ENCODE peak calls at places on chromosome 7, in four cellular contexts. One of them, this sample, is unnamed.

GRCh38 chr7:4129481-4130122 is 552.5 kb upstream of the FOXK1 start:
- DNase-seq in fibroblast of mammary gland: no peak
- DNase-seq in CD8-positive, alpha-beta T cell: no peak
- DNase-seq in cardiac fibroblast: no peak
- DNase-seq in this sample: no peak

GRCh38 chr7:44569958-44570357 is 3.8 kb downstream of the DDX56 start:
- DNase-seq in fibroblast of mammary gland: no peak
- DNase-seq in cardiac fibroblast: no peak
- DNase-seq in CD8-positive, alpha-beta T cell: no peak
- DNase-seq in this sample: no peak

GRCh38 chr7:18278306-18278705 is 217.2 kb upstream of the HDAC9 start:
- DNase-seq in fibroblast of mammary gland: no peak
- DNase-seq in CD8-positive, alpha-beta T cell: no peak
- DNase-seq in cardiac fibroblast: no peak
- DNase-seq in this sample: no peak

GRCh38 chr7:98531717-98532116 is 85.4 kb upstream of the NPTX2 start:
- DNase-seq in CD8-positive, alpha-beta T cell: no peak
- DNase-seq in cardiac fibroblast: no peak
- DNase-seq in fibroblast of mammary gland: no peak
- DNase-seq in this sample: no peak

GRCh38 chr7:102175423-102176170 is 111.1 kb upstream of the SH2B2 start:
- DNase-seq in fibroblast of mammary gland: no peak
- DNase-seq in CD8-positive, alpha-beta T cell: no peak
- DNase-seq in cardiac fibroblast: no peak
- DNase-seq in this sample: no peak

GRCh38 chr7:47941136-47941844 is 7.0 kb downstream of the PKD1L1 start:
- DNase-seq in fibroblast of mammary gland: peak; percentile 87
- DNase-seq in CD8-positive, alpha-beta T cell: peak; percentile 29
- DNase-seq in cardiac fibroblast: peak; percentile 92
- DNase-seq in this sample: peak; percentile 74

GRCh38 chr7:84637568-84638338 is 443.2 kb upstream of the SEMA3A start:
- DNase-seq in CD8-positive, alpha-beta T cell: no peak
- DNase-seq in cardiac fibroblast: peak; percentile 96
- DNase-seq in fibroblast of mammary gland: peak; percentile 84
- DNase-seq in this sample: peak; percentile 92

GRCh38 chr7:105637755-105638154 is 56.5 kb upstream of the EFCAB10 start:
- DNase-seq in cardiac fibroblast: no peak
- DNase-seq in fibroblast of mammary gland: no peak
- DNase-seq in CD8-positive, alpha-beta T cell: no peak
- DNase-seq in this sample: peak; percentile 30

GRCh38 chr7:1950623-1951523 is 280.8 kb downstream of the ELFN1 start:
- DNase-seq in fibroblast of mammary gland: peak; percentile 14
- DNase-seq in cardiac fibroblast: no peak
- DNase-seq in CD8-positive, alpha-beta T cell: no peak
- DNase-seq in this sample: no peak

DNA sequence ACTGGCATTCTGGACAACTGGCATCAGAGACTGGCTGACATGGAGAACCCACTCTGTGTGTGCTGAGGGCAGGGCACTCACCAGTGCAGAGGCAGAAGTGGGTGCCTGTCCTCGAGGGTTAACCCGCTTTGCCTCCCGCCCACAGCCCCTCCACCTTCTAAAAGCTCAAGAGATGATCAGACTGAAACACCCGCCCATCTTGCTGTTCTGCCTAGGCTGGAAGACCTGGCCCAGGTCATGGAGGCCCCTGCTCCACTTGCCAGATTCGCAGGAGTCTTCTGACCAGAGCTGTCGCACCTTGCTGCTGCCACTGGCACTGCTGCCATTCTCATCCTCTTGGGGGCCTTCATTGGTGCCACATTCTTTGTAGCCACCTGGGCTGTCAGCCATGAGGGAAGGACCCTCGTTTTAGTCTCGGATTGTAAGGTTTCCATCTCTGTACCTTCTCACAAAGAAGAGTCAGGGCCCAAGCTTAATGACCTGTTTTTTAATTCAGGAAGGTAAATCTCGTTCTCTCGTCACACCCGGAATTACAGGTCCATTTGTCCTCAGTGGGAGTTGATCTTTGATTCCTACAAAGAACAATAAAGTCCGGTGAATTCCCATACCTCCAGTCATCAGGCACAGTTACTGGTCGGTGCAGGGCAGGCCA is 1.9 kb downstream of the CYREN start:
- DNase-seq in cardiac fibroblast: no peak
- DNase-seq in CD8-positive, alpha-beta T cell: no peak
- DNase-seq in fibroblast of mammary gland: no peak
- DNase-seq in this sample: no peak
- H3K4me3 ChIP-seq in cardiac fibroblast: no peak overlapping the region
- H3K4me3 ChIP-seq in CD8-positive, alpha-beta T cell: no peak overlapping the region
- H3K4me3 ChIP-seq in fibroblast of mammary gland: no peak overlapping the region
- H3K4me3 ChIP-seq in this sample: no peak overlapping the region

DNA sequence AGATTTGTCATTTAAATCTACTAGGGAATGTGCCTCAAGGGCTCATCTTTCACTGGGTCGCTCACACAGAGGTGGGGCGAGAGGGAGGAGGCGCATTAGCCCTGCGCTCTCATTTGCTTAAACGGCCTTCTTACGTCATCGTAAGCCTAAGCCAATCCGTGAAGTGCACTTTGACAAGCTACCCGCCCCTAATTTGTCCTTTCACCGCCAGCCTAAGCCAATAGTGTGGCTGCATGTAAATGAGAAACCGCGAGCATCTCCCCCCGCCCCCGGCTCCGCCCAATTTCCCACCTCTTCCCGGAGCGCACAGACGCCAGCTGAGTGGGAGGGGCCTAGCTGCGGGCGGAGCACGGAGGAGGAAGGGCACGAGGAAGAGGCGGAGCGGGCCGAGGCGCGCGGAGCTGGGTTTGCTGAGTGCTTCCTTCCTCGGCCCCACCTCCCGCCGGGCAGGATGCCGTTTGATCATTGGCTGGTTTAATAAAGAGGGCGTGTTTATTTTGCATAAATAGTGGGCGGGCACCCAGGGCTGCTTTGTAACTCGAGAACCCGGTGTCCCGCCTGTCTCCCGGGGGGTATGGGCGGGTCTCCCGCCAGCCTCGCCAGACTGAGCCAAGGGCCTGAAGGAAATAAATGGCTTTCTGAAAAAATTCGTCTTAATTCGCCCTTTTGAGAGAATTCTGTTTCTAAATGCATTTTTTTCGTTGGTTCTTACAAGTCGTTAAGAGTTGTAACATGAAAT is 289.6 kb upstream of the NFE2L3 start:
- DNase-seq in cardiac fibroblast: peak; percentile 100
- DNase-seq in CD8-positive, alpha-beta T cell: no peak
- DNase-seq in fibroblast of mammary gland: peak; percentile 100
- DNase-seq in this sample: peak; percentile 100
- H3K4me3 ChIP-seq in cardiac fibroblast: no peak overlapping the region
- H3K4me3 ChIP-seq in CD8-positive, alpha-beta T cell: no peak overlapping the region
- H3K4me3 ChIP-seq in fibroblast of mammary gland: peak overlapping the region; percentile 52
- H3K4me3 ChIP-seq in this sample: no peak overlapping the region

GRCh38 chr7:137934941-137935848 is 66.7 kb downstream of the CREB3L2 start:
- DNase-seq in cardiac fibroblast: no peak
- DNase-seq in CD8-positive, alpha-beta T cell: no peak
- DNase-seq in fibroblast of mammary gland: no peak
- DNase-seq in this sample: no peak
- H3K4me3 ChIP-seq in cardiac fibroblast: no peak overlapping the region
- H3K4me3 ChIP-seq in CD8-positive, alpha-beta T cell: peak overlapping the region; percentile 39
- H3K4me3 ChIP-seq in fibroblast of mammary gland: no peak overlapping the region
- H3K4me3 ChIP-seq in this sample: no peak overlapping the region

DNA sequence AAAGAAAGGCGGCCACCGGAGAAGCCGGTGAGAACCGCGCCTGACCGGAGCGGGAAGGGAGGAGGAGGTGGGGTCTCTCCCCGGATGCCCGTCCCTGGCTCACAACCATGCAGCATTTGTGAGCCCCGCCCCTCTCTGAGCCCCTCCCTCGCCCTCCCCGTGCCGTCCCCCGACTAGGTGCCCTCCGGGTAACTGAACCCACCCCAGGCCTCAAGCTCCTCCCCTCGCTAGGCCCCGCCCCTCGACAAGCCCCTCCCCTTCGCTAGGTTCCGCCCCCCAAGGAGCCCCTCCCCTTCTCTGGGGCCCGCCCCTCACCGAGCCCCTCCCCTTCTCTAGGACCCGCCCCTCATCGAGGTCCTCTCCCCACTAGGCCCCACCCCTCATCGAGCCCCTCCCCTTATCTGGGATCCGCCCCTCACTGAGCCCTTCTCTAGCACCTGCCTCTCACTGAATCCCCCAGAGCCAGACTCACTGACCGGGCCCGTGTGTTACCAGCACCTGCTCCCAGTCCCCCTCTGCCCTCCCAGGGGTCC is 42.2 kb upstream of the HSPB1 start:
- DNase-seq in CD8-positive, alpha-beta T cell: no peak
- DNase-seq in fibroblast of mammary gland: peak; percentile 11
- DNase-seq in cardiac fibroblast: peak; percentile 28
- DNase-seq in this sample: no peak
- H3K4me3 ChIP-seq in CD8-positive, alpha-beta T cell: no peak overlapping the region
- H3K4me3 ChIP-seq in fibroblast of mammary gland: no peak overlapping the region
- H3K4me3 ChIP-seq in cardiac fibroblast: peak overlapping the region; percentile 19
- H3K4me3 ChIP-seq in this sample: no peak overlapping the region

GRCh38 chr7:22997871-22998515 is 15.9 kb downstream of the HYCC1 start:
- DNase-seq in CD8-positive, alpha-beta T cell: no peak
- DNase-seq in fibroblast of mammary gland: no peak
- DNase-seq in cardiac fibroblast: no peak
- DNase-seq in this sample: peak; percentile 59
- H3K4me3 ChIP-seq in CD8-positive, alpha-beta T cell: no peak overlapping the region
- H3K4me3 ChIP-seq in fibroblast of mammary gland: no peak overlapping the region
- H3K4me3 ChIP-seq in cardiac fibroblast: no peak overlapping the region
- H3K4me3 ChIP-seq in this sample: no peak overlapping the region

DNA sequence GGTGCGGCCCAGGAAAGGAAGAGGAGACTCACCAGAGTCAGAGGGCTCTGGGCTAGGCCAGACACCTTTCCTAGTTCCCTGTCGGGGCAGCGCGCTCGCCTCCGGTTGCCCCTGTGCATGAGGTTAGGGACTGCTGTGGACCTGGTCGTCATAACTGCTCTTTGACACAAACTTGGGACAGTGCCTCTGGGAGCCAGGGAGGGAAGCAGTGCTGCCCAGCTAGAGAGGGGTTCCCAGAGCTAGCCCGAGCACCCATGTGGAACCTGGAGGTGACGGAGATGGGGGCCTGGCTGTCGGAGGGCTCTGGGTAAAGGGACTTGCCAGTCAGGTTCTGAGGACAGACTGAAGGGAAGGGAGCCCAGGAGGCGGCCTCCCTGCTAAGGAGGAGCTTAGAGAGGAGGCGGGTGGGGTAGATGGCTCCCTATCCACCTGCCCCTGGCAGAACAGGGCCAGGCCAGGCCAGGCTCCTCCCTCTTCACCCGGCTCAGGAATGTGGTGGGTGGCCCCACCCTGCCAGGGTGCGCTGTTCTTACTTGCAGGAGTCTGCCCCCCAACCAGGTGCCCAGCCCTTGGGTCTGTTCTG is 29.7 kb downstream of the AGAP3 start:
- DNase-seq in fibroblast of mammary gland: no peak
- DNase-seq in CD8-positive, alpha-beta T cell: no peak
- DNase-seq in cardiac fibroblast: no peak
- DNase-seq in this sample: peak; percentile 94
- H3K4me3 ChIP-seq in fibroblast of mammary gland: no peak overlapping the region
- H3K4me3 ChIP-seq in CD8-positive, alpha-beta T cell: no peak overlapping the region
- H3K4me3 ChIP-seq in cardiac fibroblast: no peak overlapping the region
- H3K4me3 ChIP-seq in this sample: peak overlapping the region; percentile 57